ENCODE peak calls at places on chromosomes 2 and 18, in eight cellular contexts. H is CD8-positive, alpha-beta T cell; P is ovary; E is neural progenitor cell; C is stomach; D is uterus; A is tibial nerve; S is A549. W is an unnamed sample.

GRCh38 chr2:27566628-27567027 is 16.2 kb upstream of the ZNF512 start:
- DNase-seq in H (no peak), P (no peak), E (no peak), C (no peak), D (no peak), A (no peak), S (no peak), W (no peak)

GRCh38 chr2:237315170-237315880 is 98.6 kb downstream of the COL6A3 start:
- DNase-seq in H (no peak), P (peak; percentile 90), E (peak; percentile 55), C (peak; percentile 76), D (peak; percentile 87), A (peak; percentile 80), S (no peak), W (peak; percentile 84)

GRCh38 chr2:223837290-223838061 is at the start of gene AP1S3:
- DNase-seq in H (peak; percentile 72), P (peak; percentile 60), E (peak; percentile 87), C (peak; percentile 84), D (peak; percentile 45), A (peak; percentile 19), S (peak; percentile 87), W (peak; percentile 80)

GRCh38 chr18:21389283-21389682 is 147.3 kb downstream of the GREB1L start:
- DNase-seq in H (no peak), P (no peak), E (no peak), C (no peak), D (no peak), A (no peak), S (no peak), W (no peak)

GRCh38 chr2:121387591-121388325 is 102.8 kb upstream of the TFCP2L1 start:
- DNase-seq in H (no peak), P (no peak), E (no peak), C (no peak), D (no peak), A (no peak), S (no peak), W (no peak)

GRCh38 chr18:55353806-55354205 is 234.2 kb downstream of the TCF4 start:
- DNase-seq in H (no peak), P (no peak), E (no peak), C (no peak), D (no peak), A (no peak), S (no peak), W (no peak)

GRCh38 chr2:149613712-149614111 is 26.1 kb upstream of the MMADHC start:
- DNase-seq in H (no peak), P (no peak), E (no peak), C (no peak), D (no peak), A (no peak), S (no peak), W (no peak)

GRCh38 chr2:213150315-213150951 is 979 bp downstream of the IKZF2 start:
- DNase-seq in H (no peak), P (peak; percentile 31), E (peak; percentile 63), C (no peak), D (no peak), A (peak; percentile 36), S (no peak), W (peak; percentile 24)

GRCh38 chr2:231530099-231531085 is at the start of gene NMUR1:
- DNase-seq in H (peak; percentile 85), P (peak; percentile 56), E (peak; percentile 83), C (peak; percentile 71), D (peak; percentile 51), A (peak; percentile 38), S (peak; percentile 48), W (peak; percentile 19)

GRCh38 chr2:158325031-158325781 is 131.3 kb downstream of the CCDC148 start:
- DNase-seq in H (no peak), P (no peak), E (no peak), C (no peak), D (no peak), A (no peak), S (no peak), W (no peak)

GRCh38 chr2:217980591-217980990 is 22.2 kb downstream of the TNS1 start:
- DNase-seq in H (no peak), P (peak; percentile 33), E (no peak), C (no peak), D (peak; percentile 33), A (no peak), S (no peak), W (no peak)

GRCh38 chr18:76963951-76964350 is 141.6 kb downstream of the ZNF236 start:
- DNase-seq in H (no peak), P (no peak), E (no peak), C (no peak), D (no peak), A (no peak), S (no peak), W (no peak)

GRCh38 chr2:216775043-216775453 is 79.7 kb upstream of the IGFBP5 start:
- DNase-seq in H (no peak), P (no peak), E (no peak), C (no peak), D (peak; percentile 73), A (peak; percentile 45), S (peak; percentile 8), W (no peak)

GRCh38 chr2:118102433-118103082 is 14.3 kb downstream of the INSIG2 start:
- DNase-seq in H (no peak), P (no peak), E (no peak), C (no peak), D (no peak), A (no peak), S (no peak), W (no peak)

GRCh38 chr2:167963899-167964649 is 283.3 kb downstream of the STK39 start:
- DNase-seq in H (no peak), P (no peak), E (no peak), C (no peak), D (no peak), A (no peak), S (no peak), W (no peak)

GRCh38 chr18:65547046-65547445 is 203.8 kb upstream of the CDH7 start:
- DNase-seq in H (no peak), P (no peak), E (no peak), C (no peak), D (no peak), A (no peak), S (no peak), W (no peak)

GRCh38 chr2:46225150-46225480 is 72.1 kb upstream of the EPAS1 start:
- DNase-seq in H (no peak), P (no peak), E (no peak), C (no peak), D (no peak), A (no peak), S (no peak), W (no peak)

GRCh38 chr2:70703900-70704549 is 64.0 kb downstream of the ADD2 start:
- DNase-seq in H (peak; percentile 23), P (no peak), E (peak; percentile 19), C (peak; percentile 16), D (peak; percentile 33), A (no peak), S (no peak), W (no peak)

GRCh38 chr2:70707706-70708105 is 60.3 kb downstream of the ADD2 start:
- DNase-seq in H (no peak), P (no peak), E (no peak), C (no peak), D (no peak), A (no peak), S (no peak), W (no peak)

GRCh38 chr2:70706026-70706795 is 61.8 kb downstream of the ADD2 start:
- DNase-seq in H (no peak), P (no peak), E (no peak), C (no peak), D (no peak), A (no peak), S (no peak), W (no peak)

GRCh38 chr2:70702711-70703395 is 65.1 kb downstream of the ADD2 start:
- DNase-seq in H (peak; percentile 9), P (no peak), E (no peak), C (peak; percentile 18), D (no peak), A (no peak), S (no peak), W (no peak)

GRCh38 chr2:70705160-70705850 is 62.7 kb downstream of the ADD2 start:
- DNase-seq in H (peak; percentile 25), P (no peak), E (no peak), C (no peak), D (no peak), A (no peak), S (no peak), W (no peak)
- H3K4me1 ChIP-seq in H (no peaks in the 10 kb centered on the region), P (no peaks in the 10 kb centered on the region), E (no peaks in the 10 kb centered on the region), C (no peaks in the 10 kb centered on the region), D (no peaks in the 10 kb centered on the region), A (no peaks in the 10 kb centered on the region), S (no peaks in the 10 kb centered on the region), W (no peaks in the 10 kb centered on the region)

DNA sequence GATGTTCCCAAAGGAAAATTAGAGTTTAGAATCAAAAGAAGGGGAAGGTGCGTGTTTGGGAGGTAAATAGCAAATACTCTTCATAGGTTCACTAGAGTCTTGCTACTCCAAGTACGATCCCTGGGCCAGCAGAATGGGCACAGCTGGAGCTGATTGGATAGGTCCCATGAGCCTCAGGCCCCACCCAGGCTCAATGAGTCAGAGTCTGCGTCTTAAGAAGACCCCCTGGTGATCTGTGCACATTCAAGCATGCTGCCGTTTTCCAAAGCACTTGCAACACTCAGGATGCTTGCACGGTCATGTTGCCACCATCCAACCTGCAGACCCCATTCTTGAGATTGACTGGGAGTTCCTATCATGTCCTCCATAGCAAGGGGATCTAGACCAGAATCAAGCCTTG is 40.5 kb downstream of the ABCG8 start:
- DNase-seq in H (no peak), P (no peak), E (peak; percentile 16), C (no peak), D (no peak), A (no peak), S (no peak), W (no peak)
- H3K27ac ChIP-seq in H (no peak overlapping the region), P (no peak overlapping the region), E (no peak overlapping the region), C (no peak overlapping the region), D (no peak overlapping the region), A (no peak overlapping the region), S (no peak overlapping the region), W (no peak overlapping the region)

DNA sequence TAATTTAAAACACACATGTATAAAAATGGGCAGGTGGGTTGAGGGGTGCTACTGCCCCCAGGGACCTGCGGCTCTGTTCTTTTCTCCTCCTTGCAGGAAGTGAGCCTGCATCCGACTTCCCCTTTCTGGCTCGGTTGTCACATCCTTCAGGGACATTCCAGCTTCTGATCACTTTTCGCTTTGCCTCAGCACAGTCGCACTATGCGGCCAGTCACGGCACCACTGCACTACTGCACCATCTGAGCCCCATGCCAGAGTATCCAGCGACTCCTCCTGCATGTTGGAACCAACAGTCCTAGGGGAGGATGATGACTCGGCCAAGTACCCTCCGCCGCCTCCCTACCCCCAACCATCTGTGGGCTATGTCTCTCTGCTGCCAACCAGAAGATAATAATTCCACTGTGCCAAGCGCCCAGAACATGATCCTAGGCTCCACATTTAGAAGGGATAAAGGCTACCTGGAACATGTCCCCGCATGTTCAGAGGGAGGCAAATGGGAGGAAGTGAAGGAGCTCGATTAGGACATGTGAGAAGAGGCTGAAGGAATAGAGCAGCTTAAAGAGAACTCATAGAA is 17.6 kb downstream of the CDC42EP3 start:
- DNase-seq in H (no peak), P (no peak), E (no peak), C (no peak), D (no peak), A (peak; percentile 24), S (no peak), W (peak; percentile 30)
- H3K4me1 ChIP-seq in H (peaks cover 85% of the 10 kb centered on the region), P (peaks cover 11% of the 10 kb centered on the region), E (peaks cover 52% of the 10 kb centered on the region), C (peaks cover 54% of the 10 kb centered on the region), D (peaks cover 14% of the 10 kb centered on the region), A (peaks cover 45% of the 10 kb centered on the region), S (peaks cover 85% of the 10 kb centered on the region), W (peaks cover 14% of the 10 kb centered on the region)

DNA sequence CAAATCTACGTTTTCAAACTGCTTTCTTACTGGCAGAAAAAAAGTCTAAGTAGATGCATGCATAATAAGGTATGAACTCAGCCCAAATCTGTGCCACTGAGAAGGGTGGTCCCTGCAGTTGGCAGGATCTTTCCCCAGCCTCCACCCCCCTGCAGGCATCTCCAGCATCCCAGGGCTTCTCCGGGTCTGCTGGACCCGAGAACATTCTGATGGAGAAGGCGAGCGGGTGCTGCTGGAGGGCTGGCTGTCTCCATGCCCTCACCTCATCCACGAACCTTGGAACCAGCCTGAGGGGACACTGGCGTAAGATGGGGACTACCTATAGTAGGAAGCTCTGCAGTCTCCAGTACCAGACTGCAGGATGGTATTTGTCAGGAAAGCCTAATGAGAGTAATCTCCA is 198.9 kb downstream of the HDAC4 start:
- DNase-seq in H (no peak), P (peak; percentile 27), E (no peak), C (no peak), D (no peak), A (no peak), S (no peak), W (no peak)
- H3K27ac ChIP-seq in H (no peak overlapping the region), P (no peak overlapping the region), E (no peak overlapping the region), C (no peak overlapping the region), D (no peak overlapping the region), A (no peak overlapping the region), S (no peak overlapping the region), W (no peak overlapping the region)

W was measured in prostate gland.